ENCODE peak calls at places on chromosomes 12 and 14, in five cellular contexts. W, X, P, R and V are unnamed samples.

GRCh38 chr14:24389266-24389855 is 9.4 kb upstream of the NYNRIN start:
- DNase-seq in W (no peak), X (no peak), P (no peak), R (no peak), V (no peak)

GRCh38 chr14:98622208-98623051 is 649.6 kb downstream of the BCL11B start:
- DNase-seq in W (no peak), X (no peak), P (no peak), R (no peak), V (no peak)

GRCh38 chr12:88067301-88067700 is 38.1 kb upstream of the C12orf50 start:
- DNase-seq in W (no peak), X (no peak), P (no peak), R (no peak), V (no peak)

GRCh38 chr12:16605666-16606116 is 271 bp downstream of the LMO3 start:
- DNase-seq in W (peak; percentile 48), X (no peak), P (peak; percentile 51), R (no peak), V (no peak)

GRCh38 chr14:91063119-91063518 is 2.7 kb upstream of the RPS6KA5 start:
- DNase-seq in W (no peak), X (peak; percentile 70), P (no peak), R (no peak), V (no peak)

GRCh38 chr14:28652782-28653181 is 113.8 kb upstream of the FOXG1 start:
- DNase-seq in W (no peak), X (no peak), P (no peak), R (no peak), V (no peak)

GRCh38 chr12:46402861-46403731 is 30.5 kb upstream of the SLC38A2 start:
- DNase-seq in W (no peak), X (no peak), P (no peak), R (no peak), V (no peak)

GRCh38 chr14:64628940-64629403 is 75.3 kb upstream of the PLEKHG3 start:
- DNase-seq in W (no peak), X (no peak), P (no peak), R (no peak), V (no peak)

GRCh38 chr14:77310041-77310440 is 10.6 kb downstream of the POMT2 start:
- DNase-seq in W (no peak), X (no peak), P (no peak), R (no peak), V (no peak)

GRCh38 chr12:67025543-67026114 is 243.5 kb upstream of the CAND1 start:
- DNase-seq in W (no peak), X (peak; percentile 3), P (no peak), R (peak; percentile 7), V (no peak)

GRCh38 chr14:35406811-35407630 is 2.5 kb upstream of the NFKBIA start:
- DNase-seq in W (no peak), X (peak; percentile 45), P (no peak), R (no peak), V (no peak)

GRCh38 chr14:75298187-75298985 is 19.8 kb downstream of the FOS start:
- DNase-seq in W (no peak), X (no peak), P (peak; percentile 78), R (no peak), V (peak; percentile 83)

GRCh38 chr14:104559043-104559768 is 20.4 kb upstream of the C14orf180 start:
- DNase-seq in W (no peak), X (no peak), P (peak; percentile 25), R (no peak), V (peak; percentile 70)

GRCh38 chr14:63508033-63508432 is 35.1 kb downstream of the PPP2R5E start:
- DNase-seq in W (no peak), X (peak; percentile 24), P (no peak), R (no peak), V (no peak)

GRCh38 chr12:109458771-109459208 is 18.3 kb downstream of the KCTD10 start:
- DNase-seq in W (no peak), X (no peak), P (no peak), R (no peak), V (no peak)

GRCh38 chr14:91893659-91894058 is 26.3 kb upstream of the TC2N start:
- DNase-seq in W (no peak), X (no peak), P (no peak), R (no peak), V (peak; percentile 16)

GRCh38 chr12:2692156-2692555 is 102.6 kb upstream of the FKBP4 start:
- DNase-seq in W (no peak), X (no peak), P (no peak), R (no peak), V (no peak)

GRCh38 chr14:104799239-104799599 is 1.7 kb upstream of the ZBTB42 start:
- DNase-seq in W (no peak), X (no peak), P (no peak), R (no peak), V (no peak)

GRCh38 chr12:3200779-3201738 is 123.9 kb downstream of the TSPAN9 start:
- DNase-seq in W (no peak), X (no peak), P (no peak), R (no peak), V (no peak)

GRCh38 chr12:19234171-19234704 is 104.7 kb downstream of the PLEKHA5 start:
- DNase-seq in W (peak; percentile 8), X (no peak), P (no peak), R (no peak), V (no peak)